ENCODE peak calls at places on chromosomes 6 and 20, in seven cellular contexts. D is mesendoderm, C is GM12878, E is H9, L is colonic mucosa, K is K562, O is mesenchymal stem cell. U is an unnamed sample.

GRCh38 chr6:14453712-14454466 is 336.3 kb downstream of the CD83 start:
- DNase-seq in D (no peak), C (no peak), E (no peak), L (no peak), K (no peak), O (no peak), U (no peak)

GRCh38 chr6:88641178-88641903 is 322.1 kb downstream of the RNGTT start:
- DNase-seq in D (no peak), C (peak), E (no peak), L (no peak), K (no peak), O (peak), U (peak)

GRCh38 chr6:126367849-126368248 is 27.9 kb downstream of the CENPW start:
- DNase-seq in D (no peak), C (no peak), E (no peak), L (no peak), K (no peak), O (no peak), U (no peak)

GRCh38 chr6:9699890-9700289 is 715.0 kb downstream of the TFAP2A start:
- DNase-seq in D (peak), C (no peak), E (no peak), L (no peak), K (no peak), O (no peak), U (peak)

GRCh38 chr6:70957284-70957617 is 391 bp upstream of the B3GAT2 start:
- DNase-seq in D (no peak), C (no peak), E (no peak), L (no peak), K (no peak), O (no peak), U (no peak)

GRCh38 chr6:31896493-31896855 is 1.0 kb downstream of the EHMT2 start:
- DNase-seq in D (no peak), C (no peak), E (no peak), L (no peak), K (no peak), O (no peak), U (no peak)

GRCh38 chr20:58329711-58330110 is 20.2 kb downstream of the RAB22A start:
- DNase-seq in D (no peak), C (no peak), E (no peak), L (no peak), K (no peak), O (no peak), U (no peak)

GRCh38 chr20:20425785-20426471 is 58.0 kb downstream of the INSM1 start:
- DNase-seq in D (no peak), C (no peak), E (no peak), L (no peak), K (no peak), O (no peak), U (no peak)

GRCh38 chr6:43707767-43708166 is 20.2 kb upstream of the MRPS18A start:
- DNase-seq in D (peak), C (no peak), E (no peak), L (no peak), K (no peak), O (no peak), U (no peak)

GRCh38 chr6:52726741-52727535 is 36.3 kb downstream of the GSTA2 start:
- DNase-seq in D (no peak), C (no peak), E (no peak), L (no peak), K (no peak), O (no peak), U (no peak)

GRCh38 chr6:32439708-32440214 is at the start of gene HLA-DRA:
- DNase-seq in D (peak), C (peak), E (peak), L (peak), K (peak), O (peak), U (peak)

GRCh38 chr6:127854009-127854408 is 46.8 kb downstream of the THEMIS start:
- DNase-seq in D (peak), C (no peak), E (no peak), L (no peak), K (no peak), O (no peak), U (no peak)

GRCh38 chr20:20815711-20816455 is 103.4 kb upstream of the RALGAPA2 start:
- DNase-seq in D (peak), C (no peak), E (no peak), L (no peak), K (no peak), O (no peak), U (no peak)

GRCh38 chr6:68975064-68975463 is 340.0 kb downstream of the ADGRB3 start:
- DNase-seq in D (peak), C (no peak), E (peak), L (no peak), K (peak), O (peak), U (no peak)

GRCh38 chr6:137903933-137904821 is 37.1 kb downstream of the TNFAIP3 start:
- DNase-seq in D (no peak), C (no peak), E (no peak), L (no peak), K (peak), O (no peak), U (peak)
- H3K9ac ChIP-seq in D (no peak), C (peak), E (no peak), L (no peak), K (peak), O (peak), U (peak)

DNA sequence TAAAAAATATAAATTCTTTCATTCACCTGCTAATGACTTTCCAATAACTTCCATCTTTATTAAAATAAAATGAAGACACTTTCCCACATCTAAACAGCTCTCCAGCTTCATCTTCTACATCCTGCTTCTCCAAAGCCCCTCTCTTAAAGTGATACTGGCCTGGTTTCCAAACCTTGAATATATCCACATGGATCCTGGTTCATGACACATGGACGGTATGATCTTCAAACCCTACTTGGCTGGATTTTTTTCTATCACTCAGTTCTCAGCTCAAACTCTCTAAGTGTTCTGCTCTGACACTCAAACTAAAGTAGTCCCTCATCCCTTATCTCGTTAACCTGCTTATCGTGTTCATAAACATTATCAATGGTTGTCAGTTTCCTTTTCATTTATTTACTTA is 128.2 kb downstream of the PAK5 start:
- DNase-seq in D (no peak), C (no peak), E (no peak), L (no peak), K (no peak), O (no peak), U (no peak)
- H3K9ac ChIP-seq in D (no peak), C (no peak), E (no peak), L (no peak), K (no peak), O (no peak), U (no peak)

GRCh38 chr20:37349517-37350491 is 3.9 kb downstream of the SRC start:
- DNase-seq in D (no peak), C (no peak), E (peak), L (no peak), K (no peak), O (peak), U (peak)
- H3K9ac ChIP-seq in D (peak), C (peak), E (no peak), L (no peak), K (no peak), O (no peak), U (no peak)

DNA sequence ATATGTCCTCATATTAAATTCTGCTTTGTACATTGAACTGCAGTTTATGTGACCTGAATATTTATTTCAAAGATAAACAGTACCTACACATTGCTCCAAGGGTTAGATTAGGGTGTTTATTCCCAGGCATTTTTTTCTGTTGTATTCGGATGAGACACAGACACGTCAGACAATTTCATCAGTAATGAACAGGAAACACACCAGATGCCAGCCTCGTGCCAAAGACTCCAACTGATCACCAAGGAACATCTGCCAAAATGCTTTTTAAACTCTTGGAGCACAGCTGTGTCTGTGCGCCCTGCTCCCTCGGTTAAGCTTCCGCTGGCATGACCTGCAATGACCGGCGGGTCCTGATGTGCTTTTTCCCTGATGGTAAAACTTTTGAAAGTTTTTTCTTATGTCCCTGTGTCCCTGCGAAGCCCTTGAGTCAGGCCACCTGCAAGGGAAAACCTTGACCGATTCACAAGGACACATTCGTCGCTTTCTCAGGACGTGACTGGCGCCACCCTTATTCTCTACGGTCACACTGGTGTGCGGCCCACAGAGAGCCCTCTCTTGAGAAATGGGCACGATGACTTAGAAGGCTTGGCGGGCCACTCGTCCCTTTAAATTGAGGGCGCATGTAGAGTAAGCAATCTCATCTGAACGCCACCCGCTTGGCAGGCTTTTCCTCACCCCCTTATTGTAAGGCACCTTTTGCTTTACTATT is 173.8 kb downstream of the QKI start:
- DNase-seq in D (no peak), C (no peak), E (no peak), L (no peak), K (no peak), O (peak), U (peak)
- H3K9ac ChIP-seq in D (no peak), C (no peak), E (no peak), L (peak), K (no peak), O (no peak), U (no peak)

DNA sequence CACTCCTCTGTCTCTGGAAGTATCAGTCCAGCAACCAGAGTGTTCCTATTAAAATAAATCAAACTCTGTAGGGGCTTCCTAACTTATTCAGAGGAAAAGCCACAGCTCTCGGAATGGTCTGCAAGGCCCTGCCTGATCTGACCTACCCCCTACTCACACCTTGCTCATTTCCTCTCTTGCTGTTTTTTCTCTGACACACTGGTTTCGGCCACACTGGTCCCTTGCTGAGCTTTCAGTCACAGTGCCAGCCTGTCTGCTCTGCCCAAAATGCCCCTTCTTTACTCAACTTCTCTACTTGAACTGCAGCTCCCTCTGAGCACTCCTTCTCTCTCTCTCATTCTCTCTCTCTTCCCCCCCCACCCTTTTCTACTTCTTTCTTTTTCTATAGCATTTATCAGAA is 430.2 kb downstream of the UTRN start:
- DNase-seq in D (peak), C (no peak), E (no peak), L (no peak), K (no peak), O (no peak), U (no peak)
- H3K9ac ChIP-seq in D (no peak), C (no peak), E (no peak), L (no peak), K (no peak), O (no peak), U (no peak)

GRCh38 chr20:50308513-50309279 is 118.1 kb downstream of the CEBPB start:
- DNase-seq in D (peak), C (no peak), E (peak), L (peak), K (peak), O (peak), U (peak)

GRCh38 chr20:50306478-50307423 is 116.1 kb downstream of the CEBPB start:
- DNase-seq in D (no peak), C (no peak), E (no peak), L (peak), K (no peak), O (no peak), U (no peak)

GRCh38 chr20:50309280-50309763 is 118.7 kb downstream of the CEBPB start:
- DNase-seq in D (no peak), C (no peak), E (no peak), L (no peak), K (no peak), O (peak), U (peak)

GRCh38 chr20:50309764-50310672 is 119.4 kb downstream of the CEBPB start:
- DNase-seq in D (no peak), C (no peak), E (no peak), L (no peak), K (no peak), O (no peak), U (no peak)

DNA sequence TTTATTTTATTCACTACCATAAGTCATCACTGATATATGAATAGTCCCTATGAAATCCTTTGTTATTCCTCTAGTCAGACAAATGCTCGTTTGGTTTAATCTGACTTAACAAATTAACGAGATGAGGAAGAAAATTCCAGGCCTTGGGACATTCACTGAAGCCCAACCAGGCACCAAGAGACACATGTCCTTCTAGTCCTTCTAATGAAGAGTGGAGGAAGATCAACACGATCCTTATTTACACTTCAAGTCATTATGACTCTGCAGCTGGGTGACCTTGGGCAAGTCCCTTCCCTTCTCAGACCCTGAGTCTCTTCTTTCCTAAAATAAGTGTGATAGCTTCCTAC is 117.5 kb downstream of the CEBPB start:
- DNase-seq in D (no peak), C (no peak), E (no peak), L (no peak), K (no peak), O (no peak), U (peak)
- H3K9ac ChIP-seq in D (no peak), C (no peak), E (no peak), L (no peak), K (peak), O (peak), U (peak)

U was measured in GM23248.